ENCODE peak calls at places on chromosomes 3 and 15, in four cellular contexts. E is A549, F is HepG2, Q is K562. N is an unnamed sample.
A peak's percentile ranks its signal among the peaks of the same experiment; 100 is the strongest.

GRCh38 chr15:27816790-27817189 is 282.3 kb downstream of the OCA2 start:
- DNase-seq in F (no peak), E (no peak), Q (no peak), N (no peak)

GRCh38 chr15:80856400-80856799 is 77.2 kb downstream of the CEMIP start:
- DNase-seq in F (peak; percentile 69), Q (peak; percentile 28), E (peak; percentile 41), N (no peak)

GRCh38 chr3:139120336-139120971 is 75.8 kb upstream of the PRR23C start:
- DNase-seq in F (no peak), E (no peak), Q (peak; percentile 33), N (no peak)

GRCh38 chr3:156630081-156630772 is 44.2 kb upstream of the TIPARP start:
- DNase-seq in Q (no peak), F (no peak), E (no peak), N (no peak)

GRCh38 chr3:172648736-172649135 is 62.1 kb downstream of the NCEH1 start:
- DNase-seq in E (no peak), F (no peak), Q (no peak), N (no peak)

GRCh38 chr15:94576889-94577533 is 345.6 kb downstream of the MCTP2 start:
- DNase-seq in F (peak; percentile 20), Q (peak; percentile 41), E (no peak), N (no peak)

GRCh38 chr3:28745436-28745835 is 396.8 kb upstream of the AZI2 start:
- DNase-seq in E (no peak), F (no peak), Q (no peak), N (no peak)

GRCh38 chr15:40763801-40764765 is at the start of gene GCHFR:
- DNase-seq in Q (peak; percentile 92), F (peak; percentile 83), E (peak; percentile 67), N (no peak)

GRCh38 chr3:139677341-139678155 is at the start of gene NMNAT3:
- DNase-seq in E (peak; percentile 47), Q (peak; percentile 93), F (peak; percentile 77), N (no peak)

GRCh38 chr15:74783072-74783807 is 1.4 kb downstream of the CSK start:
- DNase-seq in F (no peak), E (no peak), Q (peak; percentile 45), N (no peak)

GRCh38 chr15:77012868-77013267 is 17.9 kb downstream of the PSTPIP1 start:
- DNase-seq in F (no peak), E (no peak), Q (no peak), N (no peak)

GRCh38 chr3:79154861-79155260 is 612.9 kb downstream of the ROBO1 start:
- DNase-seq in Q (no peak), E (no peak), F (no peak), N (no peak)

GRCh38 chr3:5690904-5691532 is 503.5 kb downstream of the EDEM1 start:
- DNase-seq in E (no peak), F (no peak), Q (no peak), N (no peak)

GRCh38 chr3:25235471-25235870 is 192.6 kb upstream of the RARB start:
- DNase-seq in Q (no peak), E (no peak), F (no peak), N (no peak)

GRCh38 chr3:9036327-9037112 is 73.2 kb upstream of the RAD18 start:
- DNase-seq in F (no peak), E (no peak), Q (no peak), N (no peak)

GRCh38 chr3:37601832-37602231 is 259.8 kb upstream of the CTDSPL start:
- DNase-seq in Q (no peak), E (no peak), F (no peak), N (no peak)

GRCh38 chr3:198071602-198072285 is 111.7 kb downstream of the LMLN start:
- DNase-seq in E (peak; percentile 28), Q (peak; percentile 26), F (peak; percentile 59), N (peak; percentile 9)

GRCh38 chr3:161096771-161097367 is 8.3 kb downstream of the B3GALNT1 start:
- DNase-seq in Q (no peak), E (peak; percentile 3), F (peak; percentile 38), N (no peak)

GRCh38 chr15:94346272-94346671 is 114.9 kb downstream of the MCTP2 start:
- DNase-seq in F (no peak), Q (no peak), E (no peak), N (no peak)

GRCh38 chr3:112134335-112135124 is 1.5 kb upstream of the GCSAM start:
- DNase-seq in E (no peak), F (no peak), Q (no peak), N (no peak)

GRCh38 chr3:129950318-129951046 is 24.0 kb upstream of the TRH start:
- DNase-seq in E (no peak), Q (no peak), F (no peak), N (no peak)

GRCh38 chr3:12471228-12471627 is 13.1 kb upstream of the TSEN2 start:
- DNase-seq in E (peak; percentile 69), F (peak; percentile 36), Q (no peak), N (no peak)

GRCh38 chr3:38548154-38548931 is 52.2 kb downstream of the EXOG start:
- DNase-seq in F (no peak), Q (no peak), E (no peak), N (no peak)

GRCh38 chr15:74613089-74613952 is 2.3 kb upstream of the CLK3 start:
- DNase-seq in Q (no peak), F (no peak), E (no peak), N (no peak)

GRCh38 chr3:111785034-111785433 is 74.0 kb upstream of the PHLDB2 start:
- DNase-seq in Q (no peak), F (no peak), E (no peak), N (no peak)

GRCh38 chr3:124768812-124769211 is 38.6 kb downstream of the UMPS start:
- DNase-seq in E (peak; percentile 90), Q (peak; percentile 54), F (peak; percentile 42), N (no peak)

GRCh38 chr3:94686208-94686607 is 623.3 kb downstream of the NSUN3 start:
- DNase-seq in F (no peak), Q (no peak), E (no peak), N (no peak)

GRCh38 chr3:70281663-70282062 is 30.8 kb downstream of the MDFIC2 start:
- DNase-seq in F (no peak), E (peak; percentile 53), Q (no peak), N (no peak)

GRCh38 chr3:12054245-12054644 is 50.1 kb downstream of the SYN2 start:
- DNase-seq in F (no peak), E (no peak), Q (no peak), N (no peak)

GRCh38 chr15:52783929-52784798 is 6.0 kb downstream of the ONECUT1 start:
- DNase-seq in F (no peak), E (peak; percentile 56), Q (peak; percentile 53), N (no peak)

GRCh38 chr3:135503429-135504083 is 462.0 kb upstream of the PPP2R3A start:
- DNase-seq in Q (peak; percentile 45), F (peak; percentile 20), E (peak; percentile 36), N (peak; percentile 13)

GRCh38 chr3:123159926-123160635 is 41.7 kb upstream of the SEC22A start:
- DNase-seq in F (no peak), E (no peak), Q (no peak), N (no peak)

GRCh38 chr3:197956626-197956988 is 3.4 kb upstream of the LMLN start:
- DNase-seq in E (no peak), Q (no peak), F (no peak), N (no peak)

DNA sequence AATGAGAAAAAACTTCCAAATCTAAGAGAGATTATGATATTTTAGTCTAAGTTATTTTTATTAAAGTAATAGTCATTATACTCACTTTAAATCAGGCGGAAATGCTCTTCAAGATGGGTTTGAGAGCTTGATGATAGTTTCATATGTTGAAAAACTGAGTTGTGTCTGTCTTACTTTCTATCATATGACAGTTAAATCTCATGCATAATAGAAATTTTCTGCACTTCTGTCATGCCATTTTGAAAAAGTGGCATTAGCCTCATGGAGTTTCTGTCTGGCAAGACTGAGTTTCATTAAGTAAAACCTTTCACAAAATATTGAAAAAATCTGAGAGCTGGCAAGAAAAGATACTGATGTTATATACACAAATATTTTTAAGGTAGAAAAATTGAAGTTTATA is 511.8 kb downstream of the EPHA3 start:
- DNase-seq in Q (no peak), F (no peak), E (no peak), N (no peak)
- TF ChIP-seq MAX in Q (no peak), F (no peak), E (no peak), N (no peak)

DNA sequence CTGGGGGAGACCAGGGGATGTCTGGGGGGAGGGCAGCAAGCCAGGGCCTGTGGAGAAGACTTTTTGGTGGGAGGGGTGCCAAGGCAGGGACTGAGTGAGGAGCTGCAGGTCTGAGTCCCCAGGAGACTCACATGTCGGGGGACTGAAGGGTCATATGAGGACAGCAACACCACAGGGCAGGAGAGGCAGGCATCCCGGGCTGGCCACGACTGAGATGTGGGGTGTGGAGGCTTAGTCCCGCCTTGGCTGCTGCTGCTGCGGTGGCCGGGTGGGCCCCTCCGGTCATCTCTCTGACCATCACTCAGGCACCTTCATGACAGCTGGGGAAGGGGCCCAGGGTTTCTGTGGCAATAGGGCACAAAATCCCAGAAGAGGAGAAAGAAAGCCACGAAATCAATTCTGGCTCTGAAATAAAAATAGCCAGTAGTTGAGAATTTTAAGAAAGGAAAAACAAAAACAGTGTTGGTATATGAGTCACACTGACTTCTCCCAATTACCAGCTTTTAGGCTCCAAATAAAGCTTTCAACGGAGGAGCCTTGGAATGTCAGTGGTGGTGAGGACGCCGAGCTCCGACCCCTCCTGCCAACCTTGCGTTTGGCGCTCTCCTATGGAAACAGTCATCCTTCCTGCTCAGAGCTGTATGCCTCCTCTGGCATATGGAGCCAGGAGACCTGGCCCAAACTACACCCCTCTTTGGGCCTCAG is 52.9 kb upstream of the ITGA11 start:
- DNase-seq in F (no peak), E (no peak), Q (no peak), N (no peak)
- TF ChIP-seq CHD4 in F (no peak), E (no peak), Q (no peak), N (no peak)

DNA sequence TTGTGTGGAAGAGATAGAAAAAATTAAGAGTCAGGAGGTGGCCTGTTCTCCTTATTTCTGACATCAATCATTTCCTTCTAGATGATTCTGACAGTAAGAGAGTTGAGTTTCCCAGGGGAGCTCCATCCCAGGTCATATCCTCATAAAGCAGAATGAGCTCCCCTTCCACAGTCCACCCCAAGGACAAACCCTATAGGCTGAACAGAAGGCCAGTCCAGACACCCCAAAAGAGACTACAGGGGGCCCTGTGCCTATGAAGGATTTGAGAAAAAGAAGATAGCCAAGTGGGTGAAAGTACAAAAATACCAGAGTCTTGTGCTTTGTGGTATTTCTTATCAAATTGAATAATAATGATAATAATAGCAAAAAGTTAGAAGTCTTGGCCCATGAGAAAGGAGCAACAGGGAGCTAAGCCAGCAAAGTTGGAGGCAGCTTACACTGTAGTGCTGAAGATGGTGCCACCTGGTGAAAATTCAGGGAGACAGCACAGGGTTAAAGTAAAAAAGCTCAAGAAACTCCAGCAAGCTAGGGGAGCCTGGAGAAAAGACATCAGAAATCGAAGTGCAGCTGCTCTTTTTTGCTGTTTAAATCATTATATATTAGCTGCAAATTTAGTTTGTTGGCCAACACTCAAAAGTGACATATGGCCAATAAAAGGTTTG is 35.9 kb upstream of the SLC24A5 start:
- DNase-seq in E (no peak), F (peak; percentile 26), Q (no peak), N (no peak)
- TF ChIP-seq MAX in E (no peak), F (no peak), Q (no peak), N (no peak)

GRCh38 chr15:96321422-96322391 is 8.8 kb upstream of the NR2F2 start:
- DNase-seq in Q (no peak), E (no peak), F (no peak), N (no peak)
- TF ChIP-seq CHD4 in Q (no peak), E (no peak), F (no peak), N (no peak)

DNA sequence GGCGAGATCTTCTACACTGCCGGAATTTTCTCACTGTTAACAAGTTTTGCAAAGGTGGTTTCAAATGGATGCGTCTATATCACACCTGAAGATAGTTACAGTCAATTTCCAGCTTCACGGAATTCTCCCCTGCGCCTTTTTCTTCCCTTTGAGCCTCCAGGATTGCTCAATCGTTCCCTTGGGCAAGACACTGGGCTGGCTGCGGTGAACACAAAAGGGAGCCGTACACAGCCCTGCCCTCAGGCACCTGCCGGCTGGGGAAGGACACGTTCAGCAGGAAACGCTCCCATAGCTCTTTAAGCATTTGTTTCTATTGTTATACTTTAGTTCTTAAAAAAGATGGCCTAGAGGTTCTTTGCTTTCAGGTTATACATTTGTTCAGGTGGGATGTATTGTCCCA is 85.7 kb downstream of the C3orf70 start:
- DNase-seq in Q (no peak), E (no peak), F (no peak), N (no peak)
- TF ChIP-seq MAX in Q (no peak), E (no peak), F (no peak), N (no peak)

N was measured in GM12878.